ENCODE peak calls at places on chromosomes 7 and 10, in nine cellular contexts. T, U, D, X, G, P, N, R and H are unnamed samples.

GRCh38 chr10:59781511-59781910 is 28.3 kb upstream of the MRLN start:
- DNase-seq in T (no peak), U (no peak), D (no peak), X (no peak), G (no peak), P (no peak), N (no peak), R (no peak), H (no peak)

GRCh38 chr7:98974205-98974604 is 95.9 kb downstream of the TRRAP start:
- DNase-seq in T (no peak), U (no peak), D (no peak), X (no peak), G (no peak), P (no peak), N (no peak), R (no peak), H (no peak)

GRCh38 chr7:111855161-111855841 is 293.0 kb upstream of the IMMP2L start:
- DNase-seq in T (no peak), U (peak), D (no peak), X (peak), G (peak), P (no peak), N (peak), R (no peak), H (no peak)

GRCh38 chr10:75418287-75418686 is 13.1 kb upstream of the LRMDA start:
- DNase-seq in T (no peak), U (no peak), D (no peak), X (no peak), G (no peak), P (no peak), N (no peak), R (no peak), H (no peak)

GRCh38 chr7:7157177-7157886 is 25.0 kb upstream of the C1GALT1 start:
- DNase-seq in T (no peak), U (peak), D (peak), X (no peak), G (peak), P (no peak), N (no peak), R (no peak), H (peak)

GRCh38 chr10:33952692-33953360 is 618.4 kb upstream of the NRP1 start:
- DNase-seq in T (no peak), U (peak), D (no peak), X (no peak), G (no peak), P (no peak), N (no peak), R (no peak), H (no peak)

GRCh38 chr7:4973728-4974198 is 14.8 kb upstream of the MMD2 start:
- DNase-seq in T (peak), U (peak), D (peak), X (peak), G (peak), P (peak), N (peak), R (peak), H (peak)

GRCh38 chr7:114783413-114783812 is 138.5 kb upstream of the MDFIC start:
- DNase-seq in T (no peak), U (no peak), D (no peak), X (no peak), G (peak), P (no peak), N (no peak), R (no peak), H (no peak)

GRCh38 chr10:27542812-27543211 is 38.7 kb downstream of the RAB18 start:
- DNase-seq in T (no peak), U (peak), D (no peak), X (no peak), G (no peak), P (no peak), N (no peak), R (no peak), H (no peak)

GRCh38 chr7:111855842-111856227 is 293.5 kb upstream of the IMMP2L start:
- DNase-seq in T (no peak), U (peak), D (no peak), X (peak), G (no peak), P (no peak), N (peak), R (no peak), H (no peak)

GRCh38 chr10:69005704-69006103 is 17.1 kb downstream of the KIFBP start:
- DNase-seq in T (no peak), U (no peak), D (no peak), X (no peak), G (no peak), P (no peak), N (no peak), R (no peak), H (no peak)

GRCh38 chr10:48634198-48634983 is 29.5 kb upstream of the ARHGAP22 start:
- DNase-seq in T (no peak), U (peak), D (peak), X (peak), G (peak), P (peak), N (no peak), R (no peak), H (no peak)